ENCODE peak calls at places on chromosomes 1 and 21, in nine cellular contexts. R is ELF-1; Z is RCC 7860; J is IMR-90; M is WTC11; D is T-cell; I is mammary epithelial cell; A is activated naive CD4-positive, alpha-beta T cell; X is NCI-H510A. Q is an unnamed sample.

GRCh38 chr1:25622526-25622925 is 5.9 kb downstream of the MAN1C1 start:
- DNase-seq in R (no peak), Z (no peak), J (no peak), M (no peak), D (peak), I (no peak), A (peak), X (no peak), Q (no peak)

GRCh38 chr1:67746299-67746698 is 61.3 kb downstream of the GADD45A start:
- DNase-seq in R (no peak), Z (no peak), J (no peak), M (peak), D (no peak), I (no peak), A (no peak), X (no peak), Q (no peak)

GRCh38 chr1:84896279-84896678 is 3.3 kb upstream of the LPAR3 start:
- DNase-seq in R (no peak), Z (no peak), J (no peak), M (no peak), D (no peak), I (no peak), A (no peak), X (no peak), Q (no peak)

GRCh38 chr1:21869620-21870121 is 57.6 kb downstream of the LDLRAD2 start:
- DNase-seq in R (peak), Z (peak), J (peak), M (no peak), D (no peak), I (peak), A (no peak), X (no peak), Q (peak)

GRCh38 chr1:15411593-15412487 is 2.2 kb downstream of the EFHD2 start:
- DNase-seq in R (peak), Z (peak), J (peak), M (no peak), D (peak), I (no peak), A (peak), X (no peak), Q (peak)

GRCh38 chr1:110339427-110340206 is 440 bp downstream of the RBM15 start:
- DNase-seq in R (peak), Z (peak), J (peak), M (peak), D (peak), I (no peak), A (no peak), X (no peak), Q (no peak)

GRCh38 chr1:168731244-168731643 is 2.2 kb upstream of the DPT start:
- DNase-seq in R (no peak), Z (no peak), J (no peak), M (no peak), D (no peak), I (no peak), A (no peak), X (no peak), Q (no peak)

GRCh38 chr1:108117908-108118902 is 81.9 kb downstream of the SLC25A24 start:
- DNase-seq in R (no peak), Z (no peak), J (peak), M (no peak), D (no peak), I (no peak), A (no peak), X (no peak), Q (no peak)

GRCh38 chr1:26694185-26694572 is 1.6 kb upstream of the ARID1A start:
- DNase-seq in R (peak), Z (no peak), J (no peak), M (no peak), D (no peak), I (no peak), A (no peak), X (no peak), Q (no peak)

GRCh38 chr1:159172599-159173291 is 1.3 kb downstream of the CADM3 start:
- DNase-seq in R (no peak), Z (no peak), J (no peak), M (peak), D (no peak), I (no peak), A (no peak), X (no peak), Q (no peak)

GRCh38 chr21:37193676-37194075 is 73.5 kb downstream of the VPS26C start:
- DNase-seq in R (peak), Z (no peak), J (no peak), M (no peak), D (no peak), I (no peak), A (no peak), X (no peak), Q (no peak)

GRCh38 chr1:30461640-30462039 is 261.7 kb downstream of the MATN1 start:
- DNase-seq in R (no peak), Z (no peak), J (no peak), M (no peak), D (no peak), I (no peak), A (no peak), X (no peak), Q (no peak)

GRCh38 chr1:184407816-184408510 is 21.1 kb downstream of the C1orf21 start:
- DNase-seq in R (no peak), Z (no peak), J (peak), M (no peak), D (no peak), I (no peak), A (no peak), X (no peak), Q (no peak)

GRCh38 chr1:154304664-154305337 is 16.1 kb upstream of the AQP10 start:
- DNase-seq in R (no peak), Z (peak), J (no peak), M (no peak), D (no peak), I (peak), A (no peak), X (no peak), Q (no peak)

GRCh38 chr21:45517249-45518065 is 24.8 kb downstream of the SLC19A1 start:
- DNase-seq in R (no peak), Z (no peak), J (no peak), M (no peak), D (no peak), I (no peak), A (no peak), X (no peak), Q (no peak)

GRCh38 chr1:67019600-67020136 is 34.3 kb downstream of the SLC35D1 start:
- DNase-seq in R (peak), Z (no peak), J (peak), M (no peak), D (no peak), I (peak), A (no peak), X (no peak), Q (peak)

GRCh38 chr1:69086148-69086547 is 481.6 kb upstream of the LRRC7 start:
- DNase-seq in R (no peak), Z (no peak), J (no peak), M (no peak), D (no peak), I (no peak), A (no peak), X (no peak), Q (no peak)

Q was measured in pons.